ENCODE peak calls at places on chromosomes 16 and 17, in four cellular contexts. I is Panc1, Z is tibial artery, P is heart left ventricle. F is an unnamed sample.
A peak's percentile ranks its signal among the peaks of the same experiment; 100 is the strongest.

GRCh38 chr17:38705803-38706624 is 941 bp downstream of the MLLT6 start:
- DNase-seq in I (no peak), Z (peak; percentile 73), P (peak; percentile 82), F (no peak)

GRCh38 chr17:28735242-28735722 is 6.7 kb downstream of the NEK8 start:
- DNase-seq in I (no peak), Z (no peak), P (no peak), F (no peak)

GRCh38 chr17:65389956-65390355 is 171.5 kb downstream of the AXIN2 start:
- DNase-seq in I (no peak), Z (no peak), P (no peak), F (no peak)

GRCh38 chr17:42122371-42123303 is at the start of gene HSPB9:
- DNase-seq in I (no peak), Z (no peak), P (peak; percentile 63), F (no peak)

GRCh38 chr17:259341-259976 is 78.0 kb upstream of the DOC2B start:
- DNase-seq in I (no peak), Z (no peak), P (peak; percentile 23), F (no peak)

GRCh38 chr16:47018223-47018891 is 44.9 kb upstream of the DNAJA2 start:
- DNase-seq in I (peak; percentile 43), Z (no peak), P (no peak), F (no peak)

GRCh38 chr16:85421338-85422123 is 191.6 kb upstream of the GSE1 start:
- DNase-seq in I (no peak), Z (peak; percentile 17), P (no peak), F (no peak)

GRCh38 chr17:4585203-4585939 is 1.0 kb downstream of the SMTNL2 start:
- DNase-seq in I (no peak), Z (no peak), P (no peak), F (no peak)

GRCh38 chr16:78523212-78523995 is 423.9 kb downstream of the WWOX start:
- DNase-seq in I (no peak), Z (no peak), P (no peak), F (no peak)

GRCh38 chr17:42135664-42136653 is 13.4 kb downstream of the HSPB9 start:
- DNase-seq in I (peak; percentile 22), Z (peak; percentile 59), P (peak; percentile 88), F (no peak)

GRCh38 chr17:34607917-34608316 is 28.5 kb downstream of the TMEM132E start:
- DNase-seq in I (no peak), Z (no peak), P (no peak), F (no peak)

GRCh38 chr17:3892095-3892998 is 506 bp downstream of the CAMKK1 start:
- DNase-seq in I (no peak), Z (peak; percentile 93), P (peak; percentile 85), F (peak; percentile 59)

GRCh38 chr16:52492789-52493357 is 54.1 kb downstream of the TOX3 start:
- DNase-seq in I (no peak), Z (no peak), P (no peak), F (no peak)

GRCh38 chr16:2765462-2766404 is 11.3 kb downstream of the ELOB start:
- DNase-seq in I (no peak), Z (no peak), P (no peak), F (no peak)

GRCh38 chr16:87495578-87495977 is 2.8 kb upstream of the ZCCHC14 start:
- DNase-seq in I (no peak), Z (no peak), P (no peak), F (no peak)
- H3K4me3 ChIP-seq in I (no peak overlapping the region), Z (no peak overlapping the region), P (no peak overlapping the region), F (no peak overlapping the region)

GRCh38 chr17:75614006-75614405 is 19.2 kb upstream of the SMIM5 start:
- DNase-seq in I (no peak), Z (no peak), P (no peak), F (no peak)
- TF ChIP-seq CTCF in I (no peak), Z (no peak), P (no peak), F (no peak)

GRCh38 chr17:44348234-44348987 is 3.3 kb downstream of the GRN start:
- DNase-seq in I (no peak), Z (peak; percentile 68), P (peak; percentile 60), F (no peak)

GRCh38 chr17:44344939-44345496 is at the start of gene GRN:
- DNase-seq in I (peak; percentile 87), Z (peak; percentile 98), P (peak; percentile 94), F (peak; percentile 93)

GRCh38 chr17:44343510-44344209 is 1.4 kb upstream of the GRN start:
- DNase-seq in I (no peak), Z (no peak), P (no peak), F (no peak)

GRCh38 chr17:44346064-44346844 is 1.2 kb downstream of the GRN start:
- DNase-seq in I (no peak), Z (no peak), P (no peak), F (no peak)

DNA sequence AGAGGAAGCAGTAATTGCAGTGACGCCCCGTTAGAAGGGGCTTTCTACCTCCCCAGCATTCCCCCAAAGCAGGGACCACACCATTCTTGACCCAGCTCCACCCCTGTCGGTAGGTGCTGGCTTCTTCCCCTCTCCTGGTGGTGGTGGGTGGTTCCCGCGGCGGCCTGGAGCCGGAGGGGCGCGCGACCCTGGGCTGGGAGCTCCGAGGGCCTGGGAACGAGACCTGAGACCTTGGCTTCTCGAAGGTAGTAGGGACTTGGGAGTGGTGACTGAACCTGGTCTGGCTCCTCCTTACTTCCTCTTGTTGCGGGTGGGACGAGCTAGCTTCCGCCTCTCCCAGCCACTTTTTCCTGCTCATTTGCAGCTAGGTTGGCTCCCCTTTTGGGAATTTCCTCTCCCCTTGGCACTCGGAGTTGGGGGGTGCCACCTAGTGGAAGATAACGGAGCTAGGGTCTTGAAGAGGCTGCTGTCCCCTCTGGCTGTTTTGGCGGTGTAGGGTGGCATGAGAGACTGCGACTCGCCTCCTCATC is 460 bp downstream of the GRN start:
- DNase-seq in I (no peak), Z (no peak), P (peak; percentile 63), F (no peak)
- H3K4me1 ChIP-seq in I (no peaks in the 10 kb centered on the region), Z (no peaks in the 10 kb centered on the region), P (peaks cover 4% of the 10 kb centered on the region), F (peaks cover 14% of the 10 kb centered on the region)

DNA sequence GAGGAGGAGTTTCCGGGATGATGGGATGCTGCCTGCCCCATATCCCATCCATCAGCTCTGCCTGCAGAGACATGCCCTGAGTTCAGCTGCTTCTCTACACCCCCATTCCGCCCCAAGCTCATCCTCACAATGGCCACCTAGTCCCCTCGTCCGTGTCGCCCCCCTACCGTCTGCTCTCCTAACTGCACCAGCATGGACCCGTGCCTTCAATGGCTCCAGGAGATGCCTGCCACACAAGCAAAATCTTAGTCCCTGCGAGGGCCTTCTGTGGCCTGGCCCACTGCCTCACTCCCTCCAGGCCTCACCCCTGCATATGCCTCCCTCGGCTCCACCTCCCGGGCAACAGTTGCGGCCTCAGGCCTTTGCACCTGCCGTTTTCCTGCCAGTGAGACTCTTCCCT is 1.8 kb upstream of the TELO2 start:
- DNase-seq in I (no peak), Z (no peak), P (no peak), F (no peak)
- H3K4me3 ChIP-seq in I (no peak overlapping the region), Z (no peak overlapping the region), P (no peak overlapping the region), F (no peak overlapping the region)

F was measured in thoracic aorta.